ENCODE peak calls at places on chromosomes 16 and 17, in eight cellular contexts. V, H, N, I, F, U, K and S are unnamed samples.

GRCh38 chr16:15644306-15644961 is 1.5 kb upstream of the MARF1 start:
- DNase-seq in F (no peak), I (peak; percentile 17), U (no peak), K (no peak), H (no peak), N (peak; percentile 62), V (peak; percentile 33), S (peak; percentile 9)

GRCh38 chr17:10046786-10047609 is 141.9 kb upstream of the RCVRN start:
- DNase-seq in U (no peak), F (no peak), H (no peak), N (no peak), K (no peak), I (no peak), V (no peak), S (no peak)

GRCh38 chr17:8231701-8232100 is 16.2 kb downstream of the CTC1 start:
- DNase-seq in K (no peak), N (no peak), U (no peak), I (no peak), V (no peak), H (no peak), F (no peak), S (no peak)

GRCh38 chr16:55283776-55284717 is 40.0 kb upstream of the IRX6 start:
- DNase-seq in K (no peak), F (no peak), N (no peak), H (no peak), I (peak; percentile 46), V (no peak), U (no peak), S (no peak)

GRCh38 chr17:73799781-73800627 is 155.8 kb upstream of the SDK2 start:
- DNase-seq in K (no peak), H (no peak), I (no peak), V (no peak), F (no peak), N (no peak), U (no peak), S (no peak)

GRCh38 chr16:85718682-85719081 is 29.9 kb upstream of the GINS2 start:
- DNase-seq in I (no peak), F (peak; percentile 67), U (no peak), K (peak; percentile 73), H (no peak), V (peak; percentile 39), N (no peak), S (peak; percentile 76)

GRCh38 chr17:57557793-57558681 is 187.1 kb downstream of the CCDC182 start:
- DNase-seq in N (no peak), V (peak; percentile 66), U (no peak), I (no peak), F (no peak), K (no peak), H (peak; percentile 66), S (no peak)

GRCh38 chr16:28112908-28113307 is 49.4 kb upstream of the GSG1L start:
- DNase-seq in K (no peak), F (no peak), H (no peak), N (no peak), I (no peak), V (no peak), U (no peak), S (no peak)

GRCh38 chr17:7857724-7858486 is at the start of gene CYB5D1:
- DNase-seq in V (peak; percentile 95), U (peak; percentile 97), I (peak; percentile 80), F (peak; percentile 93), K (peak; percentile 69), N (peak; percentile 94), H (peak; percentile 93), S (peak; percentile 95)

GRCh38 chr17:65228734-65229390 is 91.7 kb downstream of the RGS9 start:
- DNase-seq in H (peak; percentile 22), F (no peak), N (peak; percentile 28), K (peak; percentile 70), U (peak; percentile 79), V (peak; percentile 61), I (peak; percentile 90), S (no peak)

GRCh38 chr17:45131616-45132301 is 556 bp downstream of the PLCD3 start:
- DNase-seq in I (peak; percentile 87), V (peak; percentile 75), N (no peak), F (peak; percentile 85), K (peak; percentile 68), H (no peak), U (peak; percentile 49), S (peak; percentile 86)

GRCh38 chr17:16908282-16908681 is 63.6 kb downstream of the TNFRSF13B start:
- DNase-seq in U (no peak), H (no peak), N (no peak), F (peak; percentile 20), V (no peak), K (no peak), I (no peak), S (no peak)

GRCh38 chr17:45813051-45813731 is 29.1 kb downstream of the CRHR1 start:
- DNase-seq in U (no peak), V (no peak), N (no peak), F (peak; percentile 90), I (peak; percentile 65), K (peak; percentile 54), H (no peak), S (peak; percentile 94)

GRCh38 chr17:61400058-61400785 is 579 bp downstream of the TBX2 start:
- DNase-seq in H (peak; percentile 40), U (no peak), V (peak; percentile 42), F (peak; percentile 64), N (no peak), I (peak; percentile 85), K (no peak), S (peak; percentile 52)

GRCh38 chr17:57533684-57534305 is 211.3 kb downstream of the CCDC182 start:
- DNase-seq in I (no peak), V (no peak), U (no peak), F (no peak), H (no peak), K (no peak), N (no peak), S (no peak)

GRCh38 chr17:55743103-55743679 is 7.7 kb upstream of the PCTP start:
- DNase-seq in V (peak; percentile 72), I (no peak), F (no peak), H (no peak), N (peak; percentile 85), U (peak; percentile 45), K (peak; percentile 39), S (no peak)
- H2AFZ ChIP-seq in V (no peak overlapping the region), I (no peak overlapping the region), F (no peak overlapping the region), H (no peak overlapping the region), N (peak overlapping the region; percentile 81), U (no peak overlapping the region), K (peak overlapping the region; percentile 56), S (no peak overlapping the region)

GRCh38 chr17:69947027-69947759 is 127.8 kb upstream of the KCNJ16 start:
- DNase-seq in V (no peak), K (peak; percentile 57), I (no peak), H (peak; percentile 28), F (no peak), N (no peak), U (no peak), S (no peak)

GRCh38 chr17:69943058-69943457 is 132.0 kb upstream of the KCNJ16 start:
- DNase-seq in F (no peak), U (no peak), V (no peak), N (no peak), I (no peak), H (no peak), K (no peak), S (no peak)

GRCh38 chr17:69944406-69944805 is 130.6 kb upstream of the KCNJ16 start:
- DNase-seq in F (no peak), H (no peak), U (no peak), K (no peak), N (no peak), V (no peak), I (no peak), S (no peak)

GRCh38 chr17:69948406-69948805 is 126.6 kb upstream of the KCNJ16 start:
- DNase-seq in K (no peak), F (no peak), N (no peak), U (no peak), H (no peak), V (no peak), I (no peak), S (no peak)

DNA sequence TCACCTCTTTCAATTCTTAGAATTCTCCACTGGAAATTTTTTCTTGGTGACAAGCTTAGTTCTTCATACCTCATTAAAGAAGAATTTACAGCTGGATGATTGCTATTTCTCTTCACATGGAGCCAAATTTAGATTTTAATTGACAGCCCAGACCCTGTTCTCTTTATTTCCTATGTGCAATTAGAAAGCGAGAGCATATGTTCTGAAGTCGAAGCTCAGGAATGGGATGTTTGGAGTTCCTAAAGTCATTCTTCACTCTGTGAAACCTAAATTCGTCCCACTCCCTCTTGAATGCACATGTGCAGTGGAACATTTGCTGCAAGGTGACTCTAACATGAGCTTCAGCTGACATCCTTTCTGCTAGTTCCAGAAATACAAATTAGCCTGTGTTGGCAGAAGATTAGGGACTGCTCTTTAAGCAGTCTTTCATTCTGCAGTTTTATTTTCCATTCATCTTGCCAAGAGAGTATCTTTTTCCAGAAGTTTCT is 129.3 kb upstream of the KCNJ16 start:
- DNase-seq in F (no peak), V (peak; percentile 27), N (no peak), H (peak; percentile 17), I (no peak), U (no peak), K (no peak), S (no peak)
- H2AFZ ChIP-seq in F (no peak overlapping the region), V (no peak overlapping the region), N (no peak overlapping the region), H (peak overlapping the region; percentile 44), I (no peak overlapping the region), U (no peak overlapping the region), K (peak overlapping the region; percentile 62), S (no peak overlapping the region)

GRCh38 chr17:6468051-6468790 is 24.0 kb downstream of the PIMREG start:
- DNase-seq in N (no peak), F (no peak), I (no peak), V (no peak), U (no peak), K (no peak), H (no peak), S (no peak)
- H2AFZ ChIP-seq in N (no peak overlapping the region), F (no peak overlapping the region), I (no peak overlapping the region), V (no peak overlapping the region), U (no peak overlapping the region), K (no peak overlapping the region), H (no peak overlapping the region), S (no peak overlapping the region)

DNA sequence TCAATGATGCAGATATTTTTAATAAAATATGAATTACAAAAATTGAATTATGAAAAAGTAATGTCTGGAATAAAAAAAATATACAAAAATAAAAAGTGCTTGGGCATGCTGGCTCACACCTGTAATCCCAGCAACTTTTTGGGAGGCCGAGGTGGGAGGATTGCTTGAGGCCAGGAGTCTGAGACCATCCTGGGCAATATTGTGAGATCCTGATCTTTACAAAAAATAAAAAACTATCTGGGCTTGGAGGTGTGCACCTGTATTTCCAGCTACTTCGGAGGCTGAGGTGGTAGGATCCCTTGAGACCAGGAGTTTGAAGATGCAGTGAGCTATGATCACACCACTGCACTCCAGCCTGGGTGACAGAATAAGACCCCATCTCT is 141.8 kb downstream of the NPIPB5 start:
- DNase-seq in K (no peak), U (no peak), I (no peak), H (no peak), N (no peak), F (peak; percentile 11), V (no peak), S (no peak)
- H2AFZ ChIP-seq in K (no peak overlapping the region), U (no peak overlapping the region), I (no peak overlapping the region), H (no peak overlapping the region), N (no peak overlapping the region), F (no peak overlapping the region), V (no peak overlapping the region), S (no peak overlapping the region)